ENCODE peak calls at places on chromosomes 12 and 14, in seven cellular contexts. H is NCI-H1436; I is KG1; D is activated CD4-positive, alpha-beta T cell treated with anti-CD3 and anti-CD28 coated beads for 24 hours; M is RWPE1; K is NCI-H2107; L is T1000. U is an unnamed sample.

GRCh38 chr14:76774471-76775158 is 13.3 kb downstream of the VASH1 start:
- DNase-seq in I (no peak), M (no peak), D (no peak), L (no peak), H (no peak), K (no peak), U (no peak)

GRCh38 chr14:102417646-102418045 is 54.9 kb downstream of the TECPR2 start:
- DNase-seq in I (no peak), H (no peak), L (no peak), K (no peak), D (no peak), M (no peak), U (no peak)

GRCh38 chr12:76240281-76240680 is 107.9 kb downstream of the BBS10 start:
- DNase-seq in D (no peak), I (no peak), K (no peak), L (no peak), H (no peak), M (no peak), U (no peak)

GRCh38 chr12:83827860-83828259 is 1084.7 kb downstream of the SLC6A15 start:
- DNase-seq in K (no peak), D (no peak), M (no peak), I (no peak), L (no peak), H (no peak), U (no peak)

GRCh38 chr14:103561381-103562134 is 899 bp downstream of the BAG5 start:
- DNase-seq in H (no peak), K (peak), L (peak), D (peak), I (peak), M (peak), U (peak)

GRCh38 chr12:98812225-98812624 is 167.1 kb downstream of the APAF1 start:
- DNase-seq in K (no peak), H (no peak), L (no peak), I (no peak), D (no peak), M (no peak), U (no peak)

GRCh38 chr14:20606190-20606901 is 15.2 kb upstream of the RNASE12 start:
- DNase-seq in L (no peak), I (no peak), M (no peak), D (no peak), K (peak), H (no peak), U (peak)

GRCh38 chr12:113422030-113422900 is at the start of gene SDSL:
- DNase-seq in H (peak), D (no peak), I (peak), K (peak), M (peak), L (peak), U (peak)

GRCh38 chr12:57782608-57783465 is at the start of gene TSFM:
- DNase-seq in I (peak), M (peak), L (peak), K (peak), D (peak), H (peak), U (peak)

GRCh38 chr12:28574746-28575592 is 384.7 kb downstream of the CCDC91 start:
- DNase-seq in L (no peak), D (no peak), M (no peak), I (no peak), K (no peak), H (no peak), U (no peak)

U was measured in GDM1.